ENCODE peak calls at places on chromosomes 1 and 21, in four cellular contexts. B is SK-MEL-5, V is psoas muscle, D is C1 segment of cervical spinal cord. H is an unnamed sample.

GRCh38 chr1:7422081-7422480 is 349.0 kb upstream of the VAMP3 start:
- DNase-seq in B (no peak), V (no peak), D (no peak), H (no peak)

GRCh38 chr1:89271616-89272015 is 1.0 kb downstream of the GBP5 start:
- DNase-seq in D (no peak), B (no peak), V (no peak), H (no peak)

GRCh38 chr1:243642936-243643335 is 207.1 kb downstream of the AKT3 start:
- DNase-seq in V (no peak), D (no peak), B (no peak), H (no peak)

GRCh38 chr1:117116784-117117130 is 4.8 kb downstream of the TRIM45 start:
- DNase-seq in B (no peak), D (no peak), V (no peak), H (no peak)

GRCh38 chr1:154290921-154291320 is 18.5 kb downstream of the HAX1 start:
- DNase-seq in V (no peak), B (no peak), D (no peak), H (no peak)

GRCh38 chr1:235708390-235708962 is 58.9 kb upstream of the GNG4 start:
- DNase-seq in V (no peak), D (no peak), B (no peak), H (no peak)

GRCh38 chr1:105399718-105400117 is 1650.0 kb downstream of the AMY1C start:
- DNase-seq in V (no peak), B (no peak), D (no peak), H (no peak)

GRCh38 chr1:35287807-35288640 is 19.5 kb downstream of the ZMYM4 start:
- DNase-seq in D (no peak), B (no peak), V (no peak), H (no peak)

GRCh38 chr21:45297869-45298268 is 10.2 kb upstream of the POFUT2 start:
- DNase-seq in V (no peak), B (no peak), D (no peak), H (no peak)

GRCh38 chr1:116360435-116361173 is 12.4 kb upstream of the ATP1A1 start:
- DNase-seq in D (no peak), V (no peak), B (peak), H (peak)

GRCh38 chr1:119361205-119361604 is 7.4 kb upstream of the HAO2 start:
- DNase-seq in B (peak), D (no peak), V (no peak), H (peak)

GRCh38 chr1:227459977-227460376 is 103.4 kb upstream of the ZNF678 start:
- DNase-seq in D (no peak), B (no peak), V (no peak), H (no peak)

GRCh38 chr1:85463666-85464496 is 1.1 kb downstream of the DDAH1 start:
- DNase-seq in B (no peak), D (peak), V (no peak), H (peak)

GRCh38 chr1:84715620-84716019 is 25.4 kb upstream of the SSX2IP start:
- DNase-seq in D (no peak), V (no peak), B (no peak), H (no peak)

GRCh38 chr1:207799989-207800648 is 48.3 kb downstream of the CD46 start:
- DNase-seq in V (no peak), D (no peak), B (no peak), H (no peak)

GRCh38 chr1:108200627-108201106 is 524 bp upstream of the SLC25A24 start:
- DNase-seq in D (no peak), V (no peak), B (peak), H (peak)

GRCh38 chr1:116458695-116459094 is 85.7 kb downstream of the ATP1A1 start:
- DNase-seq in B (no peak), D (no peak), V (no peak), H (no peak)

GRCh38 chr1:28601696-28602095 is 9.6 kb downstream of the RAB42 start:
- DNase-seq in D (no peak), B (peak), V (no peak), H (no peak)

GRCh38 chr1:109529895-109530456 is 9.7 kb upstream of the GPR61 start:
- DNase-seq in D (no peak), B (no peak), V (peak), H (no peak)

GRCh38 chr1:199954701-199955100 is 72.8 kb upstream of the NR5A2 start:
- DNase-seq in D (no peak), V (no peak), B (peak), H (no peak)

GRCh38 chr1:245051349-245052221 is 103.2 kb upstream of the KIF26B start:
- DNase-seq in D (no peak), B (no peak), V (no peak), H (peak)

GRCh38 chr1:210754931-210755670 is 378.8 kb downstream of the KCNH1 start:
- DNase-seq in B (no peak), D (peak), V (no peak), H (peak)

GRCh38 chr21:21067375-21067774 is 69.2 kb downstream of the NCAM2 start:
- DNase-seq in V (no peak), D (no peak), B (no peak), H (no peak)

GRCh38 chr1:23083714-23084480 is 64.6 kb downstream of the KDM1A start:
- DNase-seq in V (peak), B (no peak), D (no peak), H (no peak)

GRCh38 chr1:26697978-26698849 is 2.4 kb downstream of the ARID1A start:
- DNase-seq in D (peak), V (peak), B (peak), H (peak)

GRCh38 chr1:17616731-17617279 is 77.3 kb downstream of the ARHGEF10L start:
- DNase-seq in D (no peak), B (no peak), V (no peak), H (no peak)

GRCh38 chr1:11576109-11576875 is 77.9 kb downstream of the FBXO2 start:
- DNase-seq in V (no peak), B (no peak), D (no peak), H (no peak)

GRCh38 chr1:177082855-177083741 is 81.4 kb downstream of the ASTN1 start:
- DNase-seq in B (no peak), D (no peak), V (no peak), H (no peak)

H was measured in pons.